ENCODE peak calls at places on chromosome 17, in nine cellular contexts. One of them, this sample, is unnamed.

GRCh38 chr17:17757944-17758343 is 76.7 kb downstream of the RAI1 start:
- DNase-seq in A549: no peak
- DNase-seq in RCC 7860: no peak
- DNase-seq in COR-L47: peak
- DNase-seq in NCI-H1092 treated with DMSO at 0.1 percent for 48 hours: peak
- DNase-seq in stimulated activated CD4-positive, alpha-beta T cell treated with anti-CD3 and anti-CD28 coated beads, Interleukin-1b, Interleukin-23, amount 100 ng/mL, for 1 hour: no peak
- DNase-seq in NCI-H1436: peak
- DNase-seq in naive thymus-derived CD8-positive, alpha-beta T cell: no peak
- DNase-seq in NCI-H524: peak
- DNase-seq in this sample: peak

GRCh38 chr17:73612074-73612473 is 32.2 kb downstream of the SDK2 start:
- DNase-seq in A549: no peak
- DNase-seq in RCC 7860: no peak
- DNase-seq in COR-L47: peak
- DNase-seq in NCI-H1092 treated with DMSO at 0.1 percent for 48 hours: no peak
- DNase-seq in stimulated activated CD4-positive, alpha-beta T cell treated with anti-CD3 and anti-CD28 coated beads, Interleukin-1b, Interleukin-23, amount 100 ng/mL, for 1 hour: no peak
- DNase-seq in NCI-H1436: no peak
- DNase-seq in naive thymus-derived CD8-positive, alpha-beta T cell: no peak
- DNase-seq in NCI-H524: no peak
- DNase-seq in this sample: no peak

GRCh38 chr17:43608313-43608712 is 53.4 kb downstream of the MEOX1 start:
- DNase-seq in A549: no peak
- DNase-seq in RCC 7860: peak
- DNase-seq in COR-L47: no peak
- DNase-seq in NCI-H1092 treated with DMSO at 0.1 percent for 48 hours: no peak
- DNase-seq in stimulated activated CD4-positive, alpha-beta T cell treated with anti-CD3 and anti-CD28 coated beads, Interleukin-1b, Interleukin-23, amount 100 ng/mL, for 1 hour: no peak
- DNase-seq in NCI-H1436: no peak
- DNase-seq in naive thymus-derived CD8-positive, alpha-beta T cell: no peak
- DNase-seq in NCI-H524: no peak
- DNase-seq in this sample: no peak

GRCh38 chr17:59349178-59349577 is 17.7 kb downstream of the YPEL2 start:
- DNase-seq in A549: no peak
- DNase-seq in RCC 7860: no peak
- DNase-seq in COR-L47: no peak
- DNase-seq in NCI-H1092 treated with DMSO at 0.1 percent for 48 hours: no peak
- DNase-seq in stimulated activated CD4-positive, alpha-beta T cell treated with anti-CD3 and anti-CD28 coated beads, Interleukin-1b, Interleukin-23, amount 100 ng/mL, for 1 hour: no peak
- DNase-seq in NCI-H1436: no peak
- DNase-seq in naive thymus-derived CD8-positive, alpha-beta T cell: no peak
- DNase-seq in NCI-H524: no peak
- DNase-seq in this sample: no peak

GRCh38 chr17:17729620-17730249 is 48.5 kb downstream of the RAI1 start:
- DNase-seq in A549: peak
- DNase-seq in RCC 7860: no peak
- DNase-seq in COR-L47: no peak
- DNase-seq in NCI-H1092 treated with DMSO at 0.1 percent for 48 hours: peak
- DNase-seq in stimulated activated CD4-positive, alpha-beta T cell treated with anti-CD3 and anti-CD28 coated beads, Interleukin-1b, Interleukin-23, amount 100 ng/mL, for 1 hour: no peak
- DNase-seq in NCI-H1436: peak
- DNase-seq in naive thymus-derived CD8-positive, alpha-beta T cell: peak
- DNase-seq in NCI-H524: peak
- DNase-seq in this sample: no peak

GRCh38 chr17:10875984-10876555 is 38.2 kb upstream of the PIRT start:
- DNase-seq in A549: peak
- DNase-seq in RCC 7860: peak
- DNase-seq in COR-L47: no peak
- DNase-seq in NCI-H1092 treated with DMSO at 0.1 percent for 48 hours: peak
- DNase-seq in stimulated activated CD4-positive, alpha-beta T cell treated with anti-CD3 and anti-CD28 coated beads, Interleukin-1b, Interleukin-23, amount 100 ng/mL, for 1 hour: no peak
- DNase-seq in NCI-H1436: peak
- DNase-seq in naive thymus-derived CD8-positive, alpha-beta T cell: no peak
- DNase-seq in NCI-H524: peak
- DNase-seq in this sample: peak

GRCh38 chr17:72735602-72736001 is 356.9 kb downstream of the SLC39A11 start:
- DNase-seq in A549: no peak
- DNase-seq in RCC 7860: no peak
- DNase-seq in COR-L47: no peak
- DNase-seq in NCI-H1092 treated with DMSO at 0.1 percent for 48 hours: no peak
- DNase-seq in stimulated activated CD4-positive, alpha-beta T cell treated with anti-CD3 and anti-CD28 coated beads, Interleukin-1b, Interleukin-23, amount 100 ng/mL, for 1 hour: no peak
- DNase-seq in NCI-H1436: no peak
- DNase-seq in naive thymus-derived CD8-positive, alpha-beta T cell: no peak
- DNase-seq in NCI-H524: no peak
- DNase-seq in this sample: no peak

GRCh38 chr17:81153340-81153803 is 11.9 kb upstream of the PVALEF start:
- DNase-seq in A549: no peak
- DNase-seq in RCC 7860: no peak
- DNase-seq in COR-L47: no peak
- DNase-seq in NCI-H1092 treated with DMSO at 0.1 percent for 48 hours: no peak
- DNase-seq in stimulated activated CD4-positive, alpha-beta T cell treated with anti-CD3 and anti-CD28 coated beads, Interleukin-1b, Interleukin-23, amount 100 ng/mL, for 1 hour: no peak
- DNase-seq in NCI-H1436: no peak
- DNase-seq in naive thymus-derived CD8-positive, alpha-beta T cell: no peak
- DNase-seq in NCI-H524: no peak
- DNase-seq in this sample: no peak

GRCh38 chr17:68134731-68135130 is 99.2 kb downstream of the KPNA2 start:
- DNase-seq in A549: no peak
- DNase-seq in RCC 7860: no peak
- DNase-seq in COR-L47: no peak
- DNase-seq in NCI-H1092 treated with DMSO at 0.1 percent for 48 hours: no peak
- DNase-seq in stimulated activated CD4-positive, alpha-beta T cell treated with anti-CD3 and anti-CD28 coated beads, Interleukin-1b, Interleukin-23, amount 100 ng/mL, for 1 hour: no peak
- DNase-seq in NCI-H1436: no peak
- DNase-seq in naive thymus-derived CD8-positive, alpha-beta T cell: no peak
- DNase-seq in NCI-H524: no peak
- DNase-seq in this sample: no peak

This sample was measured in D341Med.